ENCODE peak calls at places on chromosomes 6 and 20, in six cellular contexts. I, U, P, C, M and T are unnamed samples.

GRCh38 chr20:24837721-24838456 is 111.2 kb upstream of the CST7 start:
- DNase-seq in I (no peak), U (no peak), P (no peak), C (peak), M (no peak), T (no peak)

GRCh38 chr20:59082981-59083380 is 40.4 kb upstream of the PRELID3B start:
- DNase-seq in I (no peak), U (no peak), P (no peak), C (peak), M (no peak), T (no peak)

GRCh38 chr6:141539617-141540016 is 593.1 kb upstream of the GJE1 start:
- DNase-seq in I (no peak), U (no peak), P (no peak), C (no peak), M (no peak), T (peak)

GRCh38 chr20:36855241-36855657 is 20.7 kb upstream of the TLDC2 start:
- DNase-seq in I (no peak), U (no peak), P (no peak), C (peak), M (peak), T (no peak)

GRCh38 chr6:33197431-33198048 is 2.9 kb downstream of the RXRB start:
- DNase-seq in I (peak), U (no peak), P (no peak), C (peak), M (peak), T (peak)

GRCh38 chr6:168033791-168034190 is 36.3 kb downstream of the KIF25 start:
- DNase-seq in I (no peak), U (no peak), P (no peak), C (no peak), M (no peak), T (no peak)

GRCh38 chr6:23003671-23004598 is 434.6 kb downstream of the HDGFL1 start:
- DNase-seq in I (no peak), U (no peak), P (peak), C (peak), M (peak), T (no peak)

GRCh38 chr6:30612213-30612612 is 4.8 kb downstream of the PPP1R10 start:
- DNase-seq in I (no peak), U (no peak), P (no peak), C (peak), M (no peak), T (no peak)

GRCh38 chr20:4171538-4172116 is 156.3 kb upstream of the RNF24 start:
- DNase-seq in I (no peak), U (no peak), P (no peak), C (no peak), M (no peak), T (no peak)

GRCh38 chr6:28209753-28210535 is 15.1 kb upstream of the ZSCAN9 start:
- DNase-seq in I (no peak), U (no peak), P (no peak), C (no peak), M (no peak), T (no peak)

GRCh38 chr6:26224940-26225847 is 138.0 kb downstream of the HFE start:
- DNase-seq in I (no peak), U (no peak), P (no peak), C (peak), M (no peak), T (peak)

GRCh38 chr20:35506179-35506578 is 23.3 kb downstream of the C20orf173 start:
- DNase-seq in I (no peak), U (no peak), P (no peak), C (no peak), M (no peak), T (no peak)

GRCh38 chr20:1185316-1185741 is 548 bp upstream of the TMEM74B start:
- DNase-seq in I (no peak), U (no peak), P (no peak), C (no peak), M (no peak), T (no peak)

GRCh38 chr20:50911716-50912115 is 19.5 kb downstream of the ADNP start:
- DNase-seq in I (no peak), U (no peak), P (no peak), C (no peak), M (no peak), T (no peak)

GRCh38 chr6:56789879-56790278 is 147.2 kb upstream of the DST start:
- DNase-seq in I (no peak), U (no peak), P (no peak), C (no peak), M (no peak), T (no peak)

GRCh38 chr20:64158346-64159285 is 5.6 kb upstream of the MYT1 start:
- DNase-seq in I (no peak), U (no peak), P (no peak), C (no peak), M (no peak), T (peak)

GRCh38 chr6:33906413-33906812 is 102.6 kb upstream of the MLN start:
- DNase-seq in I (no peak), U (no peak), P (no peak), C (no peak), M (no peak), T (no peak)

GRCh38 chr20:10171864-10172751 is 46.5 kb upstream of the SNAP25 start:
- DNase-seq in I (peak), U (no peak), P (peak), C (peak), M (peak), T (peak)

GRCh38 chr6:25302677-25303128 is 23.5 kb downstream of the CARMIL1 start:
- DNase-seq in I (no peak), U (no peak), P (no peak), C (peak), M (no peak), T (no peak)

GRCh38 chr6:96727144-96727543 is 110.1 kb downstream of the GPR63 start:
- DNase-seq in I (no peak), U (no peak), P (no peak), C (no peak), M (no peak), T (peak)

GRCh38 chr6:129485746-129486145 is 224.2 kb downstream of the ARHGAP18 start:
- DNase-seq in I (no peak), U (no peak), P (no peak), C (no peak), M (peak), T (no peak)

GRCh38 chr6:135163440-135163738 is 17.7 kb upstream of the MYB start:
- DNase-seq in I (peak), U (peak), P (no peak), C (no peak), M (no peak), T (no peak)

GRCh38 chr6:14316911-14317535 is 199.5 kb downstream of the CD83 start:
- DNase-seq in I (no peak), U (no peak), P (no peak), C (no peak), M (no peak), T (no peak)

GRCh38 chr20:32893878-32894483 is 35.3 kb downstream of the EFCAB8 start:
- DNase-seq in I (peak), U (no peak), P (no peak), C (peak), M (no peak), T (no peak)

GRCh38 chr6:7126759-7127158 is 19.0 kb downstream of the RREB1 start:
- DNase-seq in I (no peak), U (no peak), P (no peak), C (no peak), M (peak), T (no peak)

GRCh38 chr6:130796313-130796905 is 30.8 kb upstream of the SMLR1 start:
- DNase-seq in I (no peak), U (no peak), P (no peak), C (peak), M (no peak), T (no peak)

GRCh38 chr20:9149796-9150195 is 80.9 kb downstream of the PLCB4 start:
- DNase-seq in I (no peak), U (no peak), P (no peak), C (no peak), M (no peak), T (no peak)

GRCh38 chr6:26485401-26485800 is 14.7 kb upstream of the BTN1A1 start:
- DNase-seq in I (no peak), U (no peak), P (no peak), C (no peak), M (no peak), T (no peak)

GRCh38 chr20:7207186-7207585 is 439.7 kb downstream of the BMP2 start:
- DNase-seq in I (no peak), U (no peak), P (no peak), C (no peak), M (no peak), T (no peak)

GRCh38 chr6:4647414-4648365 is 128.5 kb upstream of the CDYL start:
- DNase-seq in I (no peak), U (no peak), P (peak), C (peak), M (peak), T (peak)

GRCh38 chr6:144675231-144675861 is 390.2 kb downstream of the UTRN start:
- DNase-seq in I (peak), U (no peak), P (peak), C (peak), M (no peak), T (no peak)

GRCh38 chr6:44699851-44700250 is 312.3 kb downstream of the CDC5L start:
- DNase-seq in I (no peak), U (no peak), P (no peak), C (no peak), M (no peak), T (no peak)

GRCh38 chr6:45543298-45544235 is 165.8 kb upstream of the SUPT3H start:
- DNase-seq in I (no peak), U (no peak), P (no peak), C (peak), M (no peak), T (no peak)

GRCh38 chr6:128204621-128205020 is 303.8 kb upstream of the THEMIS start:
- DNase-seq in I (no peak), U (no peak), P (no peak), C (peak), M (no peak), T (no peak)

GRCh38 chr20:4748847-4749246 is 27.1 kb downstream of the PRND start:
- DNase-seq in I (no peak), U (no peak), P (no peak), C (no peak), M (no peak), T (no peak)

GRCh38 chr6:5121479-5121878 is 36.3 kb downstream of the PPP1R3G start:
- DNase-seq in I (no peak), U (no peak), P (no peak), C (no peak), M (no peak), T (no peak)